ENCODE peak calls at places on chromosomes 6 and 20, in five cellular contexts. One of them, this sample, is unnamed.

GRCh38 chr6:69732045-69732444 is 64.8 kb downstream of the LMBRD1 start:
- DNase-seq in neuronal stem cell: no peak
- DNase-seq in SJSA1: no peak
- DNase-seq in NCI-H1092 treated with DMSO at 0.1 percent for 48 hours: no peak
- DNase-seq in WTC11: no peak
- DNase-seq in this sample: no peak

GRCh38 chr20:15726416-15726815 is 846.8 kb downstream of the KIF16B start:
- DNase-seq in neuronal stem cell: no peak
- DNase-seq in SJSA1: no peak
- DNase-seq in NCI-H1092 treated with DMSO at 0.1 percent for 48 hours: no peak
- DNase-seq in WTC11: no peak
- DNase-seq in this sample: no peak

GRCh38 chr20:41398408-41398807 is 31.8 kb upstream of the EMILIN3 start:
- DNase-seq in neuronal stem cell: no peak
- DNase-seq in SJSA1: no peak
- DNase-seq in NCI-H1092 treated with DMSO at 0.1 percent for 48 hours: no peak
- DNase-seq in WTC11: no peak
- DNase-seq in this sample: no peak

GRCh38 chr6:11229267-11230043 is 3.0 kb downstream of the NEDD9 start:
- DNase-seq in neuronal stem cell: peak
- DNase-seq in SJSA1: no peak
- DNase-seq in NCI-H1092 treated with DMSO at 0.1 percent for 48 hours: no peak
- DNase-seq in WTC11: peak
- DNase-seq in this sample: no peak

GRCh38 chr6:160418370-160418769 is 70.2 kb downstream of the SLC22A3 start:
- DNase-seq in neuronal stem cell: no peak
- DNase-seq in SJSA1: no peak
- DNase-seq in NCI-H1092 treated with DMSO at 0.1 percent for 48 hours: no peak
- DNase-seq in WTC11: no peak
- DNase-seq in this sample: no peak

GRCh38 chr6:43495409-43495941 is 14.7 kb downstream of the LRRC73 start:
- DNase-seq in neuronal stem cell: no peak
- DNase-seq in SJSA1: no peak
- DNase-seq in NCI-H1092 treated with DMSO at 0.1 percent for 48 hours: no peak
- DNase-seq in WTC11: no peak
- DNase-seq in this sample: no peak

GRCh38 chr6:144768676-144769599 is 483.8 kb downstream of the UTRN start:
- DNase-seq in neuronal stem cell: no peak
- DNase-seq in SJSA1: no peak
- DNase-seq in NCI-H1092 treated with DMSO at 0.1 percent for 48 hours: peak
- DNase-seq in WTC11: no peak
- DNase-seq in this sample: peak

GRCh38 chr20:47379433-47380150 is 23.1 kb upstream of the ZMYND8 start:
- DNase-seq in neuronal stem cell: no peak
- DNase-seq in SJSA1: no peak
- DNase-seq in NCI-H1092 treated with DMSO at 0.1 percent for 48 hours: no peak
- DNase-seq in WTC11: no peak
- DNase-seq in this sample: no peak

GRCh38 chr20:19936801-19937583 is 80.2 kb upstream of the NAA20 start:
- DNase-seq in neuronal stem cell: no peak
- DNase-seq in SJSA1: no peak
- DNase-seq in NCI-H1092 treated with DMSO at 0.1 percent for 48 hours: no peak
- DNase-seq in WTC11: no peak
- DNase-seq in this sample: no peak

GRCh38 chr6:143755301-143755744 is 77.6 kb downstream of the PHACTR2 start:
- DNase-seq in neuronal stem cell: no peak
- DNase-seq in SJSA1: no peak
- DNase-seq in NCI-H1092 treated with DMSO at 0.1 percent for 48 hours: no peak
- DNase-seq in WTC11: no peak
- DNase-seq in this sample: no peak

GRCh38 chr6:40485300-40485699 is 101.9 kb downstream of the LRFN2 start:
- DNase-seq in neuronal stem cell: no peak
- DNase-seq in SJSA1: no peak
- DNase-seq in NCI-H1092 treated with DMSO at 0.1 percent for 48 hours: peak
- DNase-seq in WTC11: no peak
- DNase-seq in this sample: no peak

GRCh38 chr20:5797843-5798462 is 47.8 kb downstream of the SHLD1 start:
- DNase-seq in neuronal stem cell: no peak
- DNase-seq in SJSA1: no peak
- DNase-seq in NCI-H1092 treated with DMSO at 0.1 percent for 48 hours: no peak
- DNase-seq in WTC11: no peak
- DNase-seq in this sample: no peak

GRCh38 chr6:116090251-116090650 is 10.4 kb upstream of the NT5DC1 start:
- DNase-seq in neuronal stem cell: no peak
- DNase-seq in SJSA1: no peak
- DNase-seq in NCI-H1092 treated with DMSO at 0.1 percent for 48 hours: no peak
- DNase-seq in WTC11: no peak
- DNase-seq in this sample: no peak

GRCh38 chr6:154236646-154237236 is 119.9 kb downstream of the IPCEF1 start:
- DNase-seq in neuronal stem cell: no peak
- DNase-seq in SJSA1: no peak
- DNase-seq in NCI-H1092 treated with DMSO at 0.1 percent for 48 hours: no peak
- DNase-seq in WTC11: no peak
- DNase-seq in this sample: no peak

GRCh38 chr6:91720323-91720722 is 1133.5 kb upstream of the MAP3K7 start:
- DNase-seq in neuronal stem cell: no peak
- DNase-seq in SJSA1: no peak
- DNase-seq in NCI-H1092 treated with DMSO at 0.1 percent for 48 hours: no peak
- DNase-seq in WTC11: no peak
- DNase-seq in this sample: no peak

GRCh38 chr20:52473171-52473570 is 281.6 kb upstream of the ZFP64 start:
- DNase-seq in neuronal stem cell: no peak
- DNase-seq in SJSA1: no peak
- DNase-seq in NCI-H1092 treated with DMSO at 0.1 percent for 48 hours: no peak
- DNase-seq in WTC11: no peak
- DNase-seq in this sample: no peak

GRCh38 chr20:34637245-34638185 is 39.4 kb downstream of the PIGU start:
- DNase-seq in neuronal stem cell: no peak
- DNase-seq in SJSA1: peak
- DNase-seq in NCI-H1092 treated with DMSO at 0.1 percent for 48 hours: no peak
- DNase-seq in WTC11: no peak
- DNase-seq in this sample: no peak

GRCh38 chr20:41717464-41717863 is 99.3 kb upstream of the CHD6 start:
- DNase-seq in neuronal stem cell: no peak
- DNase-seq in SJSA1: no peak
- DNase-seq in NCI-H1092 treated with DMSO at 0.1 percent for 48 hours: peak
- DNase-seq in WTC11: no peak
- DNase-seq in this sample: peak

GRCh38 chr6:7338031-7338430 is 25.0 kb upstream of the SSR1 start:
- DNase-seq in neuronal stem cell: no peak
- DNase-seq in SJSA1: no peak
- DNase-seq in NCI-H1092 treated with DMSO at 0.1 percent for 48 hours: no peak
- DNase-seq in WTC11: no peak
- DNase-seq in this sample: no peak

GRCh38 chr20:11207749-11208502 is 534.1 kb upstream of the JAG1 start:
- DNase-seq in neuronal stem cell: no peak
- DNase-seq in SJSA1: peak
- DNase-seq in NCI-H1092 treated with DMSO at 0.1 percent for 48 hours: no peak
- DNase-seq in WTC11: no peak
- DNase-seq in this sample: no peak

GRCh38 chr6:43887340-43887858 is 117.4 kb downstream of the VEGFA start:
- DNase-seq in neuronal stem cell: no peak
- DNase-seq in SJSA1: no peak
- DNase-seq in NCI-H1092 treated with DMSO at 0.1 percent for 48 hours: no peak
- DNase-seq in WTC11: no peak
- DNase-seq in this sample: no peak

GRCh38 chr6:73713426-73714147 is 17.6 kb downstream of the CD109 start:
- DNase-seq in neuronal stem cell: no peak
- DNase-seq in SJSA1: no peak
- DNase-seq in NCI-H1092 treated with DMSO at 0.1 percent for 48 hours: no peak
- DNase-seq in WTC11: no peak
- DNase-seq in this sample: no peak

GRCh38 chr6:132084811-132085509 is 133.8 kb upstream of the CCN2 start:
- DNase-seq in neuronal stem cell: no peak
- DNase-seq in SJSA1: peak
- DNase-seq in NCI-H1092 treated with DMSO at 0.1 percent for 48 hours: no peak
- DNase-seq in WTC11: no peak
- DNase-seq in this sample: no peak

GRCh38 chr6:2404211-2404929 is 159.0 kb upstream of the GMDS start:
- DNase-seq in neuronal stem cell: no peak
- DNase-seq in SJSA1: no peak
- DNase-seq in NCI-H1092 treated with DMSO at 0.1 percent for 48 hours: no peak
- DNase-seq in WTC11: no peak
- DNase-seq in this sample: no peak

GRCh38 chr6:71396410-71396801 is 107.8 kb downstream of the OGFRL1 start:
- DNase-seq in neuronal stem cell: no peak
- DNase-seq in SJSA1: no peak
- DNase-seq in NCI-H1092 treated with DMSO at 0.1 percent for 48 hours: no peak
- DNase-seq in WTC11: no peak
- DNase-seq in this sample: no peak

GRCh38 chr20:13626724-13627123 is 12.0 kb downstream of the TASP1 start:
- DNase-seq in neuronal stem cell: no peak
- DNase-seq in SJSA1: no peak
- DNase-seq in NCI-H1092 treated with DMSO at 0.1 percent for 48 hours: no peak
- DNase-seq in WTC11: no peak
- DNase-seq in this sample: no peak

GRCh38 chr6:107625264-107625663 is 135.3 kb downstream of the SOBP start:
- DNase-seq in neuronal stem cell: no peak
- DNase-seq in SJSA1: no peak
- DNase-seq in NCI-H1092 treated with DMSO at 0.1 percent for 48 hours: peak
- DNase-seq in WTC11: no peak
- DNase-seq in this sample: peak

GRCh38 chr6:113995632-113996031 is 24.7 kb upstream of the HDAC2 start:
- DNase-seq in neuronal stem cell: no peak
- DNase-seq in SJSA1: peak
- DNase-seq in NCI-H1092 treated with DMSO at 0.1 percent for 48 hours: peak
- DNase-seq in WTC11: no peak
- DNase-seq in this sample: peak

GRCh38 chr20:58719258-58719657 is 26.7 kb downstream of the NPEPL1 start:
- DNase-seq in neuronal stem cell: no peak
- DNase-seq in SJSA1: no peak
- DNase-seq in NCI-H1092 treated with DMSO at 0.1 percent for 48 hours: no peak
- DNase-seq in WTC11: peak
- DNase-seq in this sample: no peak

GRCh38 chr20:14672066-14672465 is 334.7 kb upstream of the FLRT3 start:
- DNase-seq in neuronal stem cell: no peak
- DNase-seq in SJSA1: no peak
- DNase-seq in NCI-H1092 treated with DMSO at 0.1 percent for 48 hours: no peak
- DNase-seq in WTC11: no peak
- DNase-seq in this sample: no peak

GRCh38 chr6:26033132-26033941 is 53.9 kb upstream of the HFE start:
- DNase-seq in neuronal stem cell: peak
- DNase-seq in SJSA1: peak
- DNase-seq in NCI-H1092 treated with DMSO at 0.1 percent for 48 hours: peak
- DNase-seq in WTC11: peak
- DNase-seq in this sample: peak

GRCh38 chr20:51624157-51624731 is 81.7 kb upstream of the NFATC2 start:
- DNase-seq in neuronal stem cell: peak
- DNase-seq in SJSA1: peak
- DNase-seq in NCI-H1092 treated with DMSO at 0.1 percent for 48 hours: peak
- DNase-seq in WTC11: peak
- DNase-seq in this sample: no peak

GRCh38 chr6:84768442-84769174 is 4.2 kb upstream of the TBX18 start:
- DNase-seq in neuronal stem cell: peak
- DNase-seq in SJSA1: peak
- DNase-seq in NCI-H1092 treated with DMSO at 0.1 percent for 48 hours: no peak
- DNase-seq in WTC11: peak
- DNase-seq in this sample: no peak

GRCh38 chr20:40314278-40314677 is 374.8 kb downstream of the MAFB start:
- DNase-seq in neuronal stem cell: no peak
- DNase-seq in SJSA1: no peak
- DNase-seq in NCI-H1092 treated with DMSO at 0.1 percent for 48 hours: no peak
- DNase-seq in WTC11: no peak
- DNase-seq in this sample: no peak

GRCh38 chr6:156598316-156598715 is 178.9 kb upstream of the ARID1B start:
- DNase-seq in neuronal stem cell: no peak
- DNase-seq in SJSA1: no peak
- DNase-seq in NCI-H1092 treated with DMSO at 0.1 percent for 48 hours: no peak
- DNase-seq in WTC11: no peak
- DNase-seq in this sample: no peak

GRCh38 chr20:50197463-50197862 is 6.8 kb downstream of the CEBPB start:
- DNase-seq in neuronal stem cell: no peak
- DNase-seq in SJSA1: no peak
- DNase-seq in NCI-H1092 treated with DMSO at 0.1 percent for 48 hours: no peak
- DNase-seq in WTC11: no peak
- DNase-seq in this sample: no peak

GRCh38 chr6:127100510-127101140 is 17.8 kb upstream of the RSPO3 start:
- DNase-seq in neuronal stem cell: no peak
- DNase-seq in SJSA1: no peak
- DNase-seq in NCI-H1092 treated with DMSO at 0.1 percent for 48 hours: no peak
- DNase-seq in WTC11: no peak
- DNase-seq in this sample: no peak

GRCh38 chr6:33411632-33412005 is 805 bp downstream of the PHF1 start:
- DNase-seq in neuronal stem cell: no peak
- DNase-seq in SJSA1: no peak
- DNase-seq in NCI-H1092 treated with DMSO at 0.1 percent for 48 hours: no peak
- DNase-seq in WTC11: no peak
- DNase-seq in this sample: no peak

GRCh38 chr6:95203153-95203754 is 374.1 kb upstream of the MANEA start:
- DNase-seq in neuronal stem cell: peak
- DNase-seq in SJSA1: no peak
- DNase-seq in NCI-H1092 treated with DMSO at 0.1 percent for 48 hours: peak
- DNase-seq in WTC11: peak
- DNase-seq in this sample: peak

GRCh38 chr6:130324657-130325056 is 41.2 kb upstream of the TMEM200A start:
- DNase-seq in neuronal stem cell: no peak
- DNase-seq in SJSA1: no peak
- DNase-seq in NCI-H1092 treated with DMSO at 0.1 percent for 48 hours: no peak
- DNase-seq in WTC11: no peak
- DNase-seq in this sample: no peak